ENCODE peak calls at places on chromosomes 6 and 20, in eight cellular contexts. One of them, this sample, is unnamed.

GRCh38 chr20:5073154-5074049 is 46.4 kb downstream of the PCNA start:
- DNase-seq in fibroblast of the aortic adventitia: peak; percentile 86
- DNase-seq in H1: no peak
- DNase-seq in tibial artery: peak; percentile 97
- DNase-seq in lung: peak; percentile 87
- DNase-seq in fibroblast of lung: peak; percentile 76
- DNase-seq in HFF-Myc: no peak
- DNase-seq in AG09309: peak; percentile 43
- DNase-seq in this sample: peak; percentile 56

GRCh38 chr6:159038914-159039884 is 5.6 kb downstream of the TAGAP start:
- DNase-seq in fibroblast of the aortic adventitia: peak; percentile 22
- DNase-seq in H1: no peak
- DNase-seq in tibial artery: no peak
- DNase-seq in lung: no peak
- DNase-seq in fibroblast of lung: peak; percentile 13
- DNase-seq in HFF-Myc: peak; percentile 4
- DNase-seq in AG09309: peak; percentile 41
- DNase-seq in this sample: peak; percentile 28

GRCh38 chr6:21331221-21331620 is 262.3 kb upstream of the SOX4 start:
- DNase-seq in fibroblast of the aortic adventitia: peak; percentile 69
- DNase-seq in H1: no peak
- DNase-seq in tibial artery: no peak
- DNase-seq in lung: no peak
- DNase-seq in fibroblast of lung: peak; percentile 8
- DNase-seq in HFF-Myc: no peak
- DNase-seq in AG09309: no peak
- DNase-seq in this sample: no peak

GRCh38 chr6:167703781-167704180 is 122.9 kb upstream of the AFDN start:
- DNase-seq in fibroblast of the aortic adventitia: no peak
- DNase-seq in H1: no peak
- DNase-seq in tibial artery: no peak
- DNase-seq in lung: no peak
- DNase-seq in fibroblast of lung: no peak
- DNase-seq in HFF-Myc: no peak
- DNase-seq in AG09309: no peak
- DNase-seq in this sample: no peak

GRCh38 chr20:59221049-59221748 is 57.6 kb downstream of the ZNF831 start:
- DNase-seq in fibroblast of the aortic adventitia: no peak
- DNase-seq in H1: no peak
- DNase-seq in tibial artery: no peak
- DNase-seq in lung: no peak
- DNase-seq in fibroblast of lung: no peak
- DNase-seq in HFF-Myc: no peak
- DNase-seq in AG09309: no peak
- DNase-seq in this sample: no peak

GRCh38 chr6:5998741-5999687 is 7.7 kb downstream of the NRN1 start:
- DNase-seq in fibroblast of the aortic adventitia: no peak
- DNase-seq in H1: no peak
- DNase-seq in tibial artery: no peak
- DNase-seq in lung: no peak
- DNase-seq in fibroblast of lung: no peak
- DNase-seq in HFF-Myc: no peak
- DNase-seq in AG09309: no peak
- DNase-seq in this sample: peak; percentile 40

GRCh38 chr20:8431538-8432434 is 299.7 kb downstream of the PLCB1 start:
- DNase-seq in fibroblast of the aortic adventitia: peak; percentile 22
- DNase-seq in H1: no peak
- DNase-seq in tibial artery: no peak
- DNase-seq in lung: no peak
- DNase-seq in fibroblast of lung: no peak
- DNase-seq in HFF-Myc: peak; percentile 63
- DNase-seq in AG09309: no peak
- DNase-seq in this sample: no peak

GRCh38 chr20:49510562-49511117 is 28.2 kb upstream of the KCNB1 start:
- DNase-seq in fibroblast of the aortic adventitia: peak; percentile 99
- DNase-seq in H1: no peak
- DNase-seq in tibial artery: peak; percentile 91
- DNase-seq in lung: peak; percentile 46
- DNase-seq in fibroblast of lung: peak; percentile 66
- DNase-seq in HFF-Myc: no peak
- DNase-seq in AG09309: peak; percentile 92
- DNase-seq in this sample: peak; percentile 86

GRCh38 chr6:154071711-154072110 is 32.7 kb downstream of the OPRM1 start:
- DNase-seq in fibroblast of the aortic adventitia: no peak
- DNase-seq in H1: no peak
- DNase-seq in tibial artery: no peak
- DNase-seq in lung: no peak
- DNase-seq in fibroblast of lung: no peak
- DNase-seq in HFF-Myc: no peak
- DNase-seq in AG09309: no peak
- DNase-seq in this sample: no peak

GRCh38 chr6:167422934-167423333 is 98.0 kb downstream of the TTLL2 start:
- DNase-seq in fibroblast of the aortic adventitia: no peak
- DNase-seq in H1: no peak
- DNase-seq in tibial artery: no peak
- DNase-seq in lung: no peak
- DNase-seq in fibroblast of lung: no peak
- DNase-seq in HFF-Myc: no peak
- DNase-seq in AG09309: no peak
- DNase-seq in this sample: no peak

GRCh38 chr20:1291191-1291741 is 25.2 kb downstream of the SNPH start:
- DNase-seq in fibroblast of the aortic adventitia: peak; percentile 13
- DNase-seq in H1: no peak
- DNase-seq in tibial artery: no peak
- DNase-seq in lung: no peak
- DNase-seq in fibroblast of lung: peak; percentile 26
- DNase-seq in HFF-Myc: no peak
- DNase-seq in AG09309: no peak
- DNase-seq in this sample: peak; percentile 18

GRCh38 chr6:37569317-37569716 is 69.6 kb upstream of the CCDC167 start:
- DNase-seq in fibroblast of the aortic adventitia: no peak
- DNase-seq in H1: no peak
- DNase-seq in tibial artery: no peak
- DNase-seq in lung: no peak
- DNase-seq in fibroblast of lung: no peak
- DNase-seq in HFF-Myc: no peak
- DNase-seq in AG09309: no peak
- DNase-seq in this sample: no peak

GRCh38 chr6:37561361-37561760 is 61.7 kb upstream of the CCDC167 start:
- DNase-seq in fibroblast of the aortic adventitia: no peak
- DNase-seq in H1: no peak
- DNase-seq in tibial artery: no peak
- DNase-seq in lung: no peak
- DNase-seq in fibroblast of lung: no peak
- DNase-seq in HFF-Myc: no peak
- DNase-seq in AG09309: no peak
- DNase-seq in this sample: no peak

GRCh38 chr6:37566209-37566859 is 66.6 kb upstream of the CCDC167 start:
- DNase-seq in fibroblast of the aortic adventitia: peak; percentile 30
- DNase-seq in H1: no peak
- DNase-seq in tibial artery: no peak
- DNase-seq in lung: peak; percentile 34
- DNase-seq in fibroblast of lung: peak; percentile 39
- DNase-seq in HFF-Myc: no peak
- DNase-seq in AG09309: no peak
- DNase-seq in this sample: peak; percentile 43

GRCh38 chr6:37569999-37570776 is 70.5 kb upstream of the CCDC167 start:
- DNase-seq in fibroblast of the aortic adventitia: no peak
- DNase-seq in H1: no peak
- DNase-seq in tibial artery: no peak
- DNase-seq in lung: no peak
- DNase-seq in fibroblast of lung: no peak
- DNase-seq in HFF-Myc: no peak
- DNase-seq in AG09309: no peak
- DNase-seq in this sample: no peak

DNA sequence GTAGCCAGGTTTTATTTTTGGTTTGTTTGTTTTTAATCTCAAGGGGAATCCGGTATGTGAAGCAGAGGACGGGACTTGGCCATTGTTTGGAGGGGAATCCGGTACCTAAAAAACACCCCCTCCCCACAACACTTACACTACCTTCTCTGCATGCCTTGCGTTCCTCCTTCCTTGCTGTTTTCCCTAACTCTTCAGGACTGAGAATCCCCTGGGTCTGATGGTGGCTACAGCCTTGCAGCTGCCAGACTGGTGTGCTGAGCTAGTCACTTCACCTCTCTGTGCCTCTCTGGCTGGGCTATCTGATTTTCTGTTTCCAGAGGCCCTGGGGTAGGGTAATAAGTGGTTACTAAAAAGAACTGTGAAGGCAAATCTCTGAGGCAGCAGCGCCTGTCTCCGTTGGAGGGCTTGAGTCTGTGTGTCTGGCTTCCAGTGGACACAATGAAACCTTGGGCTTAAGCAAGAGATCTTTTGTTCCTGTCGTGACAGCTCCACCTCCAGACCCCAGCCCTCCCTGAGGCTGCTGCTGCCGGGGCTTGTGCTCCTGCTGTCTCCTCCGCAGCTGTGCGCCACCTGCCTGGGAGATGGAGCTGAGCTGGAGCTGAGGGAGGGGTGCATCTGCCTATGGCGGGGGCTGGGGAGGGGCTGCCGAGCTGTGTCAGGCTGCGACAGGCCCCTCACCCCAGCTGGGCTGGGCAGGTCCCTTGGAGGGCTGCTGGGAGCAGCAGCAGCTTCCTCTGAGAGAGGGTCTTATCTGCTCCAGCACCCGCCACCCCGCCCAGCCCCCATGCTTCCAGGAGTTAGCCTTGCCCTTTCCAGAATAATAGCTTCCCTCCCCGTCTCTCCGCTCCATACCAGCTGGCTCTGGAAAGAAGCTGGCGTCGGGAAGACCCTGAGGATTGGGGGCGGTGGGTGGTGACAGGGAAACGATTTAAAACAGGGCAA is 65.8 kb upstream of the CCDC167 start:
- DNase-seq in fibroblast of the aortic adventitia: no peak
- DNase-seq in H1: peak; percentile 41
- DNase-seq in tibial artery: no peak
- DNase-seq in lung: no peak
- DNase-seq in fibroblast of lung: no peak
- DNase-seq in HFF-Myc: no peak
- DNase-seq in AG09309: no peak
- DNase-seq in this sample: no peak
- TF ChIP-seq CTCF in fibroblast of the aortic adventitia: no peak
- TF ChIP-seq CTCF in H1: peak; percentile 41
- TF ChIP-seq CTCF in tibial artery: no peak
- TF ChIP-seq CTCF in lung: no peak
- TF ChIP-seq CTCF in fibroblast of lung: no peak
- TF ChIP-seq CTCF in HFF-Myc: no peak
- TF ChIP-seq CTCF in AG09309: peak; percentile 11
- TF ChIP-seq CTCF in this sample: peak; percentile 26

GRCh38 chr20:21127201-21127981 is 1.5 kb downstream of the KIZ start:
- DNase-seq in fibroblast of the aortic adventitia: no peak
- DNase-seq in H1: no peak
- DNase-seq in tibial artery: no peak
- DNase-seq in lung: no peak
- DNase-seq in fibroblast of lung: no peak
- DNase-seq in HFF-Myc: no peak
- DNase-seq in AG09309: no peak
- DNase-seq in this sample: no peak

GRCh38 chr20:21125849-21126840 is at the start of gene KIZ:
- DNase-seq in fibroblast of the aortic adventitia: peak; percentile 90
- DNase-seq in H1: peak; percentile 90
- DNase-seq in tibial artery: peak; percentile 97
- DNase-seq in lung: peak; percentile 97
- DNase-seq in fibroblast of lung: peak; percentile 94
- DNase-seq in HFF-Myc: peak; percentile 66
- DNase-seq in AG09309: peak; percentile 71
- DNase-seq in this sample: peak; percentile 96

GRCh38 chr20:21124190-21124589 is 1.7 kb upstream of the KIZ start:
- DNase-seq in fibroblast of the aortic adventitia: no peak
- DNase-seq in H1: no peak
- DNase-seq in tibial artery: no peak
- DNase-seq in lung: no peak
- DNase-seq in fibroblast of lung: no peak
- DNase-seq in HFF-Myc: no peak
- DNase-seq in AG09309: no peak
- DNase-seq in this sample: no peak

GRCh38 chr20:21129861-21130260 is 4.0 kb downstream of the KIZ start:
- DNase-seq in fibroblast of the aortic adventitia: no peak
- DNase-seq in H1: no peak
- DNase-seq in tibial artery: no peak
- DNase-seq in lung: no peak
- DNase-seq in fibroblast of lung: no peak
- DNase-seq in HFF-Myc: no peak
- DNase-seq in AG09309: no peak
- DNase-seq in this sample: no peak

GRCh38 chr20:21125072-21125848 is 622 bp upstream of the KIZ start:
- DNase-seq in fibroblast of the aortic adventitia: peak; percentile 39
- DNase-seq in H1: no peak
- DNase-seq in tibial artery: no peak
- DNase-seq in lung: no peak
- DNase-seq in fibroblast of lung: peak; percentile 43
- DNase-seq in HFF-Myc: peak; percentile 33
- DNase-seq in AG09309: no peak
- DNase-seq in this sample: no peak
- H3K4me3 ChIP-seq in fibroblast of the aortic adventitia: peak overlapping the region; percentile 84
- H3K4me3 ChIP-seq in H1: peak overlapping the region; percentile 45
- H3K4me3 ChIP-seq in tibial artery: peak overlapping the region; percentile 89
- H3K4me3 ChIP-seq in lung: peak overlapping the region; percentile 50
- H3K4me3 ChIP-seq in fibroblast of lung: peak overlapping the region; percentile 39
- H3K4me3 ChIP-seq in HFF-Myc: peak overlapping the region; percentile 92
- H3K4me3 ChIP-seq in AG09309: peak overlapping the region; percentile 58
- H3K4me3 ChIP-seq in this sample: peak overlapping the region; percentile 51

DNA sequence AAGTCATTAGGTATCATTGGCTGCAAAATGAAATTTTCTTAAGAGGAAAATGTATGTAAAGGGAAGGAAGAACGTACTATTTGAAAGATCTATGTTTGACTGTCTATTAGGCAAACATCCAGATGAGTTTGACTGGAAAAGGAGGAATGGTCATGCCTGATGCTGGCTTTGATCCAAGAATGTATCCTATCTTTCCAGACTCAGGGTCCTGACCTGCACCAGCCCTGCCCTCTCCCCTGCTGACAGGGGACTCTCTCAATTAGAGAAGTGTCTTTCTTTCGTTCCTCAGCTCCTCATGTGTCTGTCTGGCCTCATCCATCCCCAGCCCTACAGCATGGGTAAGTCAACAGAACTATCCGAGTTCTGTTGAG is 21.9 kb upstream of the SH3BGRL2 start:
- DNase-seq in fibroblast of the aortic adventitia: no peak
- DNase-seq in H1: no peak
- DNase-seq in tibial artery: no peak
- DNase-seq in lung: no peak
- DNase-seq in fibroblast of lung: no peak
- DNase-seq in HFF-Myc: no peak
- DNase-seq in AG09309: no peak
- DNase-seq in this sample: no peak
- TF ChIP-seq CTCF in fibroblast of the aortic adventitia: no peak
- TF ChIP-seq CTCF in H1: no peak
- TF ChIP-seq CTCF in tibial artery: no peak
- TF ChIP-seq CTCF in lung: no peak
- TF ChIP-seq CTCF in fibroblast of lung: no peak
- TF ChIP-seq CTCF in HFF-Myc: no peak
- TF ChIP-seq CTCF in AG09309: no peak
- TF ChIP-seq CTCF in this sample: no peak

DNA sequence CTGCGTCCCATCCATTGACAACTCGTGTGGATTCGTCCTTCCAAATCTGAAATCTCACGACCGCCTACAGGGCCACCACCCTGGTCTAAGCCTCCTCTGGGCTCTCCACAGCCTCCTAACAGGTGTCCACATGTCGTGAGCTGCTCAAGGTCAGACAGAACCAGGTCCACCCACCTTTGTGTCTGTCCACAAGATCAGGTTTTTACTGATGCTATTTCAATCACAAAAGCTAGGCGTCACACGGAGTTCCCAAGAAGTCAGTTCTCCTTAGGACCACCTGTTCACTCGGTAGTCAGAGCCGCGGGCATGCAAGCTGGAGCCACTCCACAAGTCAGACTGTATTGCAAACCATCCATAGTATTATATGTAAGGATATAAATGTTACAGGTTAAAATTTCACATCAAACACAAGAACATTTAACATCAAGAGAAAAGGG is 540 bp upstream of the DNPH1 start:
- DNase-seq in fibroblast of the aortic adventitia: no peak
- DNase-seq in H1: no peak
- DNase-seq in tibial artery: no peak
- DNase-seq in lung: no peak
- DNase-seq in fibroblast of lung: no peak
- DNase-seq in HFF-Myc: no peak
- DNase-seq in AG09309: no peak
- DNase-seq in this sample: no peak
- H3K4me3 ChIP-seq in fibroblast of the aortic adventitia: no peak overlapping the region
- H3K4me3 ChIP-seq in H1: no peak overlapping the region
- H3K4me3 ChIP-seq in tibial artery: peak overlapping the region; percentile 53
- H3K4me3 ChIP-seq in lung: no peak overlapping the region
- H3K4me3 ChIP-seq in fibroblast of lung: peak overlapping the region; percentile 60
- H3K4me3 ChIP-seq in HFF-Myc: peak overlapping the region; percentile 71
- H3K4me3 ChIP-seq in AG09309: peak overlapping the region; percentile 38
- H3K4me3 ChIP-seq in this sample: no peak overlapping the region

This sample was measured in astrocyte of the spinal cord.